ENCODE peak calls at places on chromosomes 3 and 15, in seven cellular contexts. Z is sigmoid colon, I is A549, B is GM12878, C is ovary, V is SK-N-SH, A is suprapubic skin. M is an unnamed sample.

GRCh38 chr15:58409861-58410260 is 21.9 kb upstream of the LIPC start:
- DNase-seq in I (no peak), A (no peak), Z (no peak), B (no peak), C (no peak), V (no peak), M (no peak)

GRCh38 chr3:126397610-126398422 is 3.1 kb downstream of the CFAP100 start:
- DNase-seq in Z (peak; percentile 78), A (no peak), B (no peak), C (no peak), V (no peak), I (no peak), M (no peak)

GRCh38 chr3:58462829-58463180 is 29.1 kb upstream of the KCTD6 start:
- DNase-seq in I (no peak), V (no peak), A (no peak), B (no peak), Z (no peak), C (no peak), M (no peak)

GRCh38 chr3:43296565-43296964 is 10.2 kb downstream of the SNRK start:
- DNase-seq in A (no peak), B (no peak), Z (no peak), I (no peak), V (no peak), C (no peak), M (no peak)

GRCh38 chr3:15171096-15171495 is 35.0 kb upstream of the CAPN7 start:
- DNase-seq in C (no peak), B (peak; percentile 40), I (no peak), Z (no peak), A (no peak), V (no peak), M (no peak)

GRCh38 chr3:170632780-170633179 is 46.9 kb upstream of the SLC7A14 start:
- DNase-seq in I (no peak), C (no peak), B (peak; percentile 95), Z (no peak), A (no peak), V (no peak), M (no peak)

GRCh38 chr3:187967097-187967496 is 186.9 kb upstream of the LPP start:
- DNase-seq in A (no peak), V (no peak), I (no peak), C (no peak), B (no peak), Z (no peak), M (no peak)

GRCh38 chr3:111667621-111668239 is 72.6 kb upstream of the ZBED2 start:
- DNase-seq in V (no peak), A (no peak), Z (no peak), I (no peak), B (peak; percentile 69), C (no peak), M (no peak)

GRCh38 chr3:17945018-17945798 is 202.8 kb upstream of the TBC1D5 start:
- DNase-seq in A (no peak), V (no peak), B (no peak), I (no peak), C (no peak), Z (no peak), M (no peak)

GRCh38 chr15:55168350-55168974 is 28.3 kb downstream of the RSL24D1 start:
- DNase-seq in Z (no peak), A (no peak), B (peak; percentile 8), C (peak; percentile 15), V (peak; percentile 59), I (peak; percentile 76), M (peak; percentile 48)

GRCh38 chr3:53721187-53721946 is 124.9 kb downstream of the CHDH start:
- DNase-seq in Z (no peak), B (no peak), A (no peak), V (no peak), C (no peak), I (no peak), M (no peak)

GRCh38 chr15:67010898-67011619 is 54.3 kb upstream of the SMAD3 start:
- DNase-seq in A (no peak), V (no peak), B (no peak), C (no peak), I (no peak), Z (no peak), M (no peak)

GRCh38 chr3:143901105-143901504 is 52.8 kb upstream of the SLC9A9 start:
- DNase-seq in B (no peak), V (no peak), Z (no peak), A (no peak), I (no peak), C (no peak), M (no peak)

GRCh38 chr15:36469567-36469966 is 109.9 kb upstream of the CDIN1 start:
- DNase-seq in I (no peak), C (no peak), Z (no peak), B (no peak), V (no peak), A (no peak), M (no peak)

GRCh38 chr3:63576826-63577225 is 75.6 kb upstream of the SNTN start:
- DNase-seq in B (no peak), A (no peak), C (no peak), Z (no peak), I (no peak), V (no peak), M (no peak)

GRCh38 chr15:83064859-83065258 is 2.2 kb downstream of the BTBD1 start:
- DNase-seq in C (no peak), V (no peak), B (no peak), I (no peak), A (no peak), Z (no peak), M (no peak)

GRCh38 chr3:121696190-121696589 is 35.5 kb upstream of the HCLS1 start:
- DNase-seq in I (no peak), B (no peak), A (no peak), C (no peak), Z (no peak), V (no peak), M (no peak)

GRCh38 chr15:41866263-41866703 is 27.6 kb downstream of the SPTBN5 start:
- DNase-seq in V (peak; percentile 69), I (no peak), C (no peak), Z (no peak), A (no peak), B (no peak), M (no peak)

GRCh38 chr3:11198070-11198469 is 43.8 kb downstream of the HRH1 start:
- DNase-seq in I (no peak), B (no peak), Z (no peak), V (no peak), C (no peak), A (peak; percentile 51), M (no peak)

DNA sequence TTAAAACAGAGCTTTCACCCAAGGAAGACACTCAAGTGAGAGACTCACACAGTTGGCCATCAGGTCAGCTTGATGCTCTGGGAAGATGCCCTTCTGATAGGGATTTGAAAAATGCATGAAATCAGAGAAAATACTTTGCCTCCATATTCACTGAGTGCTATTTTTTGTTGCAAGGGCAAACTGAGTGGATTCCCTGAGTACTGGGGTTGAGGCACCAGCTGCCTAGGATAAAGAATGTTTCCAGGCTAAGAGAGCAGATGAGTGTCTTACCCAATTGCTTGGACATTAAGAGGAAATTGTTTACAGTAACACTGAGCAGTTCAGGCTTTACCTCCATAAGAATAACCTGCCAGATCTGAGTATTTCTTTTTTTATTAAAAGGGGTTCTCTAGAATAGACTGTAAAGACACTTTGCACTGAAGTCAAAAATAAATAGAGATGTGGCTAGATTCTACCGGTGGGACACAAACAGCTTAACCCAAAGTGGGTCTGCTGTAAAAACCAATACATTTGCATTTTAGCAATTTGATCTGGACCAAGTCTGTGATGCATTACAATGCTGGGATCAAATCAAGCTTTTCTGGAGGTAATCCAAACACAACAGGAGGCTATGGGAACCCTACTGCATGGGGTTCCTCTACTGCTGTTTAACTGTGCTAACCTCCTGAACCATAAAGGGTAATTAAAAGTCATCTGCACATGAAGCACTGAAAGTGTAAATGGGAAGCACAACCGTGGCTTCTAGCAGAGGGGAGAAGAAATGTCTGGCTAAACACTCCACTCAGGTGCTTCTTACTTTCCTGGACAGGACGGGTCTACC is 238.8 kb upstream of the WNT5A start:
- DNase-seq in B (no peak), Z (no peak), A (no peak), V (no peak), I (no peak), C (no peak), M (no peak)
- H3K4me3 ChIP-seq in B (no peak overlapping the region), Z (no peak overlapping the region), A (no peak overlapping the region), V (no peak overlapping the region), I (no peak overlapping the region), C (no peak overlapping the region), M (no peak overlapping the region)

GRCh38 chr3:60090536-60090935 is 1040.7 kb upstream of the CFAP20DC start:
- DNase-seq in B (no peak), C (no peak), I (no peak), A (no peak), Z (no peak), V (no peak), M (no peak)
- TF ChIP-seq EP300 in B (no peak), C (no peak), I (no peak), A (no peak), Z (no peak), V (no peak), M (no peak)

GRCh38 chr3:172317481-172317880 is 130.8 kb downstream of the GHSR start:
- DNase-seq in C (no peak), B (no peak), Z (no peak), I (no peak), V (no peak), A (no peak), M (no peak)

GRCh38 chr3:172317984-172318383 is 130.3 kb downstream of the GHSR start:
- DNase-seq in A (peak; percentile 69), C (peak; percentile 34), B (peak; percentile 74), V (peak; percentile 53), I (peak; percentile 13), Z (peak; percentile 73), M (no peak)

GRCh38 chr3:172321035-172321434 is 127.2 kb downstream of the GHSR start:
- DNase-seq in B (peak; percentile 20), V (no peak), I (peak; percentile 14), A (no peak), Z (no peak), C (no peak), M (no peak)

GRCh38 chr3:172320468-172320867 is 127.8 kb downstream of the GHSR start:
- DNase-seq in Z (no peak), C (no peak), A (no peak), I (no peak), V (no peak), B (no peak), M (no peak)

DNA sequence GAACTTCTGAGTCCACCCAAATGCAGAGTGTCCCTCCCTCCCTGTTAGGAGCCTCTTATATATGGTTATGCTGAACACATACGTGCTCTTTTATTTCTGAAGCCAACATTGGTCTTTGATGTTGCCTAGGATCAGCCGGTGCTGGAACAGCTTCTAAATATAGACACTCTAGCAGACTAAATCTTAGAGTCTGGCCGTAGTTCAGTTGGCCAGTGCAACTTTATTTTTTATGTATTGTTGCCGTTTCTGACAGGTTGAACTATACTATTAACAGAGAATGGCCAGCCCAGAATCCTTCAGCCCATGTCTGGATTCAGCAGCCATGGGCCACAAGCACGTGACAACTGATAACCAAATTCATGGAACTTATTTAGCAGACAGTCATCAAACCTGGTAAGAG is 128.6 kb downstream of the GHSR start:
- DNase-seq in C (no peak), V (no peak), I (no peak), A (no peak), Z (no peak), B (no peak), M (no peak)
- H3K4me1 ChIP-seq in C (peaks cover 41% of the 10 kb centered on the region), V (peaks cover 37% of the 10 kb centered on the region), I (peaks cover 64% of the 10 kb centered on the region), A (peaks cover 56% of the 10 kb centered on the region), Z (peaks cover 73% of the 10 kb centered on the region), B (peaks cover 10% of the 10 kb centered on the region), M (peaks cover 85% of the 10 kb centered on the region)

GRCh38 chr3:134030382-134030753 is 643 bp upstream of the SLCO2A1 start:
- DNase-seq in C (no peak), A (no peak), Z (peak; percentile 56), B (no peak), V (no peak), I (no peak), M (no peak)
- H3K4me3 ChIP-seq in C (peak overlapping the region; percentile 49), A (peak overlapping the region; percentile 69), Z (peak overlapping the region; percentile 35), B (no peak overlapping the region), V (peak overlapping the region; percentile 65), I (peak overlapping the region; percentile 61), M (peak overlapping the region; percentile 49)

GRCh38 chr3:150736903-150737832 is 25.8 kb downstream of the SIAH2 start:
- DNase-seq in Z (no peak), C (no peak), V (no peak), B (no peak), I (no peak), A (no peak), M (no peak)
- TF ChIP-seq EP300 in Z (no peak), C (no peak), V (no peak), B (no peak), I (no peak), A (no peak), M (no peak)